ENCODE peak calls at places on chromosome 5, in seven cellular contexts. One of them, this sample, is unnamed. For H3K36me3, the result is how much of the 10 kb centered on the place peaks cover.

GRCh38 chr5:165620394-165620793 is 2115.0 kb downstream of the MAT2B start:
- DNase-seq in DND-41: no peak
- DNase-seq in GM23338: no peak
- DNase-seq in Panc1: no peak
- DNase-seq in psoas muscle: no peak
- DNase-seq in PC-3: no peak
- DNase-seq in heart right ventricle: no peak
- DNase-seq in this sample: no peak

GRCh38 chr5:167653645-167654106 is 637.8 kb upstream of the WWC1 start:
- DNase-seq in DND-41: no peak
- DNase-seq in GM23338: no peak
- DNase-seq in Panc1: peak
- DNase-seq in psoas muscle: no peak
- DNase-seq in PC-3: peak
- DNase-seq in heart right ventricle: no peak
- DNase-seq in this sample: no peak

GRCh38 chr5:167916706-167917105 is 374.7 kb upstream of the WWC1 start:
- DNase-seq in DND-41: no peak
- DNase-seq in GM23338: peak
- DNase-seq in Panc1: no peak
- DNase-seq in psoas muscle: peak
- DNase-seq in PC-3: no peak
- DNase-seq in heart right ventricle: no peak
- DNase-seq in this sample: peak

GRCh38 chr5:33227247-33227646 is 213.5 kb upstream of the TARS1 start:
- DNase-seq in DND-41: no peak
- DNase-seq in GM23338: no peak
- DNase-seq in Panc1: no peak
- DNase-seq in psoas muscle: no peak
- DNase-seq in PC-3: no peak
- DNase-seq in heart right ventricle: no peak
- DNase-seq in this sample: no peak

GRCh38 chr5:98957307-98957706 is 28.5 kb upstream of the CHD1 start:
- DNase-seq in DND-41: no peak
- DNase-seq in GM23338: no peak
- DNase-seq in Panc1: no peak
- DNase-seq in psoas muscle: no peak
- DNase-seq in PC-3: no peak
- DNase-seq in heart right ventricle: no peak
- DNase-seq in this sample: no peak

GRCh38 chr5:56350030-56350594 is 117.0 kb upstream of the ANKRD55 start:
- DNase-seq in DND-41: no peak
- DNase-seq in GM23338: no peak
- DNase-seq in Panc1: no peak
- DNase-seq in psoas muscle: no peak
- DNase-seq in PC-3: no peak
- DNase-seq in heart right ventricle: no peak
- DNase-seq in this sample: no peak

GRCh38 chr5:154702477-154702876 is 52.7 kb upstream of the LARP1 start:
- DNase-seq in DND-41: no peak
- DNase-seq in GM23338: no peak
- DNase-seq in Panc1: no peak
- DNase-seq in psoas muscle: no peak
- DNase-seq in PC-3: no peak
- DNase-seq in heart right ventricle: no peak
- DNase-seq in this sample: no peak

GRCh38 chr5:169350016-169350415 is 49.1 kb upstream of the SLIT3 start:
- DNase-seq in DND-41: no peak
- DNase-seq in GM23338: no peak
- DNase-seq in Panc1: no peak
- DNase-seq in psoas muscle: no peak
- DNase-seq in PC-3: peak
- DNase-seq in heart right ventricle: no peak
- DNase-seq in this sample: peak

GRCh38 chr5:150485770-150486401 is 22.0 kb upstream of the NDST1 start:
- DNase-seq in DND-41: no peak
- DNase-seq in GM23338: peak
- DNase-seq in Panc1: no peak
- DNase-seq in psoas muscle: peak
- DNase-seq in PC-3: peak
- DNase-seq in heart right ventricle: peak
- DNase-seq in this sample: no peak

GRCh38 chr5:39014544-39014943 is 59.7 kb downstream of the RICTOR start:
- DNase-seq in DND-41: no peak
- DNase-seq in GM23338: no peak
- DNase-seq in Panc1: peak
- DNase-seq in psoas muscle: no peak
- DNase-seq in PC-3: no peak
- DNase-seq in heart right ventricle: no peak
- DNase-seq in this sample: peak

GRCh38 chr5:114789773-114790402 is 379.8 kb downstream of the TRIM36 start:
- DNase-seq in DND-41: no peak
- DNase-seq in GM23338: peak
- DNase-seq in Panc1: no peak
- DNase-seq in psoas muscle: no peak
- DNase-seq in PC-3: peak
- DNase-seq in heart right ventricle: no peak
- DNase-seq in this sample: peak

GRCh38 chr5:50922942-50923767 is 256.7 kb downstream of the PARP8 start:
- DNase-seq in DND-41: no peak
- DNase-seq in GM23338: peak
- DNase-seq in Panc1: no peak
- DNase-seq in psoas muscle: peak
- DNase-seq in PC-3: no peak
- DNase-seq in heart right ventricle: peak
- DNase-seq in this sample: no peak
- H3K4me3 ChIP-seq in DND-41: no peak
- H3K4me3 ChIP-seq in GM23338: no peak
- H3K4me3 ChIP-seq in Panc1: no peak
- H3K4me3 ChIP-seq in psoas muscle: peak
- H3K4me3 ChIP-seq in PC-3: no peak
- H3K4me3 ChIP-seq in heart right ventricle: no peak
- H3K4me3 ChIP-seq in this sample: no peak

GRCh38 chr5:15682566-15682965 is 182.6 kb downstream of the FBXL7 start:
- DNase-seq in DND-41: no peak
- DNase-seq in GM23338: no peak
- DNase-seq in Panc1: no peak
- DNase-seq in psoas muscle: no peak
- DNase-seq in PC-3: no peak
- DNase-seq in heart right ventricle: no peak
- DNase-seq in this sample: no peak
- TF ChIP-seq CTCF in DND-41: no peak
- TF ChIP-seq CTCF in GM23338: no peak
- TF ChIP-seq CTCF in Panc1: no peak
- TF ChIP-seq CTCF in psoas muscle: no peak
- TF ChIP-seq CTCF in PC-3: no peak
- TF ChIP-seq CTCF in heart right ventricle: no peak
- TF ChIP-seq CTCF in this sample: no peak

GRCh38 chr5:140145818-140146522 is 20.2 kb downstream of the IGIP start:
- DNase-seq in DND-41: no peak
- DNase-seq in GM23338: peak
- DNase-seq in Panc1: no peak
- DNase-seq in psoas muscle: peak
- DNase-seq in PC-3: peak
- DNase-seq in heart right ventricle: peak
- DNase-seq in this sample: peak

GRCh38 chr5:140150201-140150600 is 24.5 kb downstream of the IGIP start:
- DNase-seq in DND-41: no peak
- DNase-seq in GM23338: no peak
- DNase-seq in Panc1: no peak
- DNase-seq in psoas muscle: no peak
- DNase-seq in PC-3: no peak
- DNase-seq in heart right ventricle: no peak
- DNase-seq in this sample: no peak

GRCh38 chr5:140146523-140146842 is 20.7 kb downstream of the IGIP start:
- DNase-seq in DND-41: no peak
- DNase-seq in GM23338: no peak
- DNase-seq in Panc1: no peak
- DNase-seq in psoas muscle: no peak
- DNase-seq in PC-3: no peak
- DNase-seq in heart right ventricle: no peak
- DNase-seq in this sample: no peak

GRCh38 chr5:140147460-140147859 is 21.7 kb downstream of the IGIP start:
- DNase-seq in DND-41: no peak
- DNase-seq in GM23338: no peak
- DNase-seq in Panc1: no peak
- DNase-seq in psoas muscle: no peak
- DNase-seq in PC-3: no peak
- DNase-seq in heart right ventricle: no peak
- DNase-seq in this sample: no peak

GRCh38 chr5:140148508-140148907 is 22.8 kb downstream of the IGIP start:
- DNase-seq in DND-41: no peak
- DNase-seq in GM23338: peak
- DNase-seq in Panc1: no peak
- DNase-seq in psoas muscle: no peak
- DNase-seq in PC-3: no peak
- DNase-seq in heart right ventricle: no peak
- DNase-seq in this sample: no peak
- H3K36me3 ChIP-seq in DND-41: under half
- H3K36me3 ChIP-seq in GM23338: under half
- H3K36me3 ChIP-seq in Panc1: under half
- H3K36me3 ChIP-seq in psoas muscle: under half
- H3K36me3 ChIP-seq in PC-3: under half
- H3K36me3 ChIP-seq in heart right ventricle: under half
- H3K36me3 ChIP-seq in this sample: under half

GRCh38 chr5:126805108-126805507 is 28.2 kb downstream of the LMNB1 start:
- DNase-seq in DND-41: no peak
- DNase-seq in GM23338: no peak
- DNase-seq in Panc1: no peak
- DNase-seq in psoas muscle: no peak
- DNase-seq in PC-3: no peak
- DNase-seq in heart right ventricle: no peak
- DNase-seq in this sample: no peak

GRCh38 chr5:126809932-126810331 is 33.0 kb downstream of the LMNB1 start:
- DNase-seq in DND-41: no peak
- DNase-seq in GM23338: no peak
- DNase-seq in Panc1: no peak
- DNase-seq in psoas muscle: no peak
- DNase-seq in PC-3: no peak
- DNase-seq in heart right ventricle: no peak
- DNase-seq in this sample: no peak

GRCh38 chr5:126810983-126811382 is 34.0 kb downstream of the LMNB1 start:
- DNase-seq in DND-41: no peak
- DNase-seq in GM23338: no peak
- DNase-seq in Panc1: no peak
- DNase-seq in psoas muscle: no peak
- DNase-seq in PC-3: no peak
- DNase-seq in heart right ventricle: no peak
- DNase-seq in this sample: no peak

GRCh38 chr5:126811515-126812198 is 34.7 kb downstream of the LMNB1 start:
- DNase-seq in DND-41: no peak
- DNase-seq in GM23338: no peak
- DNase-seq in Panc1: no peak
- DNase-seq in psoas muscle: no peak
- DNase-seq in PC-3: no peak
- DNase-seq in heart right ventricle: no peak
- DNase-seq in this sample: no peak

GRCh38 chr5:126808619-126809018 is 31.7 kb downstream of the LMNB1 start:
- DNase-seq in DND-41: no peak
- DNase-seq in GM23338: peak
- DNase-seq in Panc1: no peak
- DNase-seq in psoas muscle: no peak
- DNase-seq in PC-3: peak
- DNase-seq in heart right ventricle: no peak
- DNase-seq in this sample: no peak
- H3K4me3 ChIP-seq in DND-41: no peak
- H3K4me3 ChIP-seq in GM23338: no peak
- H3K4me3 ChIP-seq in Panc1: no peak
- H3K4me3 ChIP-seq in psoas muscle: no peak
- H3K4me3 ChIP-seq in PC-3: no peak
- H3K4me3 ChIP-seq in heart right ventricle: peak
- H3K4me3 ChIP-seq in this sample: no peak

DNA sequence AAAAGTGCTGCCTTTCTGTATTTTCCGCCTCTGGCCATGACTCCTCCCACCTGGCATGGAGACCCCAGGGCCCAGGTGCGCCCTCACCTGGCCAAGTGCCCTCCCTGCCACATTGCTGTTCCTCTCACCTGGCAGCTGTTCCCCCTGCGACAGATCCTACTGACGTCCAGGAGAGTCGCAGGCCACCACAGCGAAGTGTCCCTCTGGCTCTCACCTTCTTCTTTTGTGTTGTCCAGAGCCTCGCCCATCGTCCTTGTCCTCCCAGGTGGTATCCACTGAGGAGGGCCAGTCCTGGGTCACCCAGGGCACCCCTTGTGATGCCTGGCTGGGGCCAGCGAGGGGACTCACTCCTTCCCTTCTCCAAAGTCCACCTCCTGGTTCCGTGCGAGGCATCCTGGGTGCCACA is 2.6 kb downstream of the NKD2 start:
- DNase-seq in DND-41: peak
- DNase-seq in GM23338: peak
- DNase-seq in Panc1: no peak
- DNase-seq in psoas muscle: peak
- DNase-seq in PC-3: peak
- DNase-seq in heart right ventricle: peak
- DNase-seq in this sample: no peak
- TF ChIP-seq CTCF in DND-41: peak
- TF ChIP-seq CTCF in GM23338: peak
- TF ChIP-seq CTCF in Panc1: peak
- TF ChIP-seq CTCF in psoas muscle: no peak
- TF ChIP-seq CTCF in PC-3: peak
- TF ChIP-seq CTCF in heart right ventricle: peak
- TF ChIP-seq CTCF in this sample: peak

GRCh38 chr5:128303593-128303992 is 220.0 kb downstream of the SLC12A2 start:
- DNase-seq in DND-41: no peak
- DNase-seq in GM23338: no peak
- DNase-seq in Panc1: no peak
- DNase-seq in psoas muscle: no peak
- DNase-seq in PC-3: no peak
- DNase-seq in heart right ventricle: no peak
- DNase-seq in this sample: no peak

GRCh38 chr5:128300181-128300580 is 216.6 kb downstream of the SLC12A2 start:
- DNase-seq in DND-41: no peak
- DNase-seq in GM23338: no peak
- DNase-seq in Panc1: no peak
- DNase-seq in psoas muscle: no peak
- DNase-seq in PC-3: no peak
- DNase-seq in heart right ventricle: no peak
- DNase-seq in this sample: no peak

GRCh38 chr5:128304791-128305190 is 221.2 kb downstream of the SLC12A2 start:
- DNase-seq in DND-41: no peak
- DNase-seq in GM23338: no peak
- DNase-seq in Panc1: no peak
- DNase-seq in psoas muscle: no peak
- DNase-seq in PC-3: no peak
- DNase-seq in heart right ventricle: no peak
- DNase-seq in this sample: no peak

GRCh38 chr5:128304121-128304520 is 220.6 kb downstream of the SLC12A2 start:
- DNase-seq in DND-41: no peak
- DNase-seq in GM23338: no peak
- DNase-seq in Panc1: no peak
- DNase-seq in psoas muscle: no peak
- DNase-seq in PC-3: peak
- DNase-seq in heart right ventricle: no peak
- DNase-seq in this sample: peak

GRCh38 chr5:128305341-128305740 is 221.8 kb downstream of the SLC12A2 start:
- DNase-seq in DND-41: no peak
- DNase-seq in GM23338: no peak
- DNase-seq in Panc1: no peak
- DNase-seq in psoas muscle: no peak
- DNase-seq in PC-3: no peak
- DNase-seq in heart right ventricle: no peak
- DNase-seq in this sample: no peak
- H3K36me3 ChIP-seq in DND-41: under half
- H3K36me3 ChIP-seq in GM23338: under half
- H3K36me3 ChIP-seq in Panc1: under half
- H3K36me3 ChIP-seq in psoas muscle: under half
- H3K36me3 ChIP-seq in PC-3: under half
- H3K36me3 ChIP-seq in heart right ventricle: under half
- H3K36me3 ChIP-seq in this sample: under half

This sample was measured in kidney epithelial cell.